ENCODE peak calls at places on chromosomes 4 and X, in four cellular contexts. A is PC-3, X is A549, C is mammary epithelial cell. V is an unnamed sample.

GRCh38 chr4:176077561-176077960 is 11.9 kb downstream of the WDR17 start:
- DNase-seq in X (no peak), C (no peak), A (peak), V (no peak)

GRCh38 chr4:138140879-138141278 is 101.3 kb downstream of the SLC7A11 start:
- DNase-seq in A (no peak), C (no peak), X (no peak), V (no peak)

GRCh38 chr4:8729408-8730149 is 137.0 kb downstream of the CPZ start:
- DNase-seq in A (no peak), C (no peak), X (no peak), V (no peak)

GRCh38 chrX:133527825-133528224 is 112.5 kb upstream of the GPC4 start:
- DNase-seq in C (no peak), X (no peak), A (no peak), V (no peak)

GRCh38 chr4:170138580-170139194 is 48.9 kb upstream of the AADAT start:
- DNase-seq in X (peak), A (peak), C (peak), V (peak)

GRCh38 chrX:153667931-153668396 is 5.6 kb downstream of the PNCK start:
- DNase-seq in C (peak), X (peak), A (peak), V (peak)

GRCh38 chr4:150268444-150268843 is 190.2 kb downstream of the DCLK2 start:
- DNase-seq in C (peak), X (no peak), A (peak), V (no peak)

GRCh38 chr4:21879187-21879586 is 69.4 kb downstream of the KCNIP4 start:
- DNase-seq in A (peak), X (no peak), C (no peak), V (peak)

GRCh38 chrX:69066966-69067525 is 98.2 kb downstream of the PJA1 start:
- DNase-seq in X (no peak), A (no peak), C (no peak), V (no peak)

GRCh38 chr4:169815606-169816005 is 57.9 kb upstream of the HPF1 start:
- DNase-seq in A (peak), C (peak), X (peak), V (no peak)

GRCh38 chrX:638482-639131 is 8.0 kb downstream of the SHOX start:
- DNase-seq in C (no peak), X (no peak), A (no peak), V (no peak)

GRCh38 chr4:25865586-25865985 is 2.8 kb upstream of the SEL1L3 start:
- DNase-seq in X (peak), C (peak), A (peak), V (no peak)

GRCh38 chrX:13376857-13377441 is 57.1 kb upstream of the ATXN3L start:
- DNase-seq in C (peak), A (peak), X (no peak), V (peak)

GRCh38 chrX:34350552-34350951 is 218.4 kb upstream of the FAM47A start:
- DNase-seq in C (no peak), X (no peak), A (peak), V (no peak)

GRCh38 chrX:138349351-138349750 is 362.2 kb downstream of the FGF13 start:
- DNase-seq in C (no peak), A (no peak), X (no peak), V (no peak)

GRCh38 chrX:40821780-40822179 is 86.4 kb upstream of the MED14 start:
- DNase-seq in X (no peak), A (no peak), C (no peak), V (no peak)

GRCh38 chr4:73311428-73311827 is 52.8 kb upstream of the ANKRD17 start:
- DNase-seq in A (peak), X (no peak), C (peak), V (no peak)

GRCh38 chr4:152255437-152255836 is 280.5 kb downstream of the FBXW7 start:
- DNase-seq in C (no peak), X (no peak), A (peak), V (peak)

DNA sequence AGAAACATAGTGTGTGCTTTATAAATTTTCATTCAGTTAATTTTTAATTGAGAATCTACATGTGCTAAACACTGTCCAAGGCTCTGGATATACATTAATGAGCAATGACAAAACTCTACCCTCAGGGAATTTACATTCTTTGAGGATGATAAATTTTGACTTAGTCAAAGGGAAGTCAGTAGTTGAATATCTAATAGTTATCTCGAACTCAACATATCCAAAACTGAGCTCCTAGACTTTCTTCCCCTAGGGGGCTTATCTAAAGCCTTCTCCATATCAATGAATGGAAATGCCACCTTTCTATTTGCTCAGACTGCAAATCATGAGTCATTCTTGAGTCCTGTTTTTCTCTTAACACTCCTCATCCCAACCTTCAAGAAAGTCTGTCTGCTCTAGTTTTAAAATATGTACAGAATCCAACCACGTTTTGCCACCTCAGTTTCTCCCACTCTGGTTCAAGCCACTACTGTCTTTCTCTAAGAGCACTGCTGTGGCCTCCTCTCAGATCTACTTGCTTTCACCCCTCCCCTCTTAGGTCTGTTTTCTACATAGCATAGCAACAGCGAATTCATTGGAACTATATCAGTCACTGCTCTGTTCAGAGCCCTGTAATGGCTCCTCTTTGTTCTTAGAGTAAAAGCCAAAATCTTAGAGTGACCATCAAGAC is 9.5 kb downstream of the PARM1 start:
- DNase-seq in C (peak), X (no peak), A (peak), V (no peak)
- TF ChIP-seq CTCF in C (no peak), X (no peak), A (no peak), V (no peak)

GRCh38 chr4:39255916-39256315 is 73.6 kb downstream of the WDR19 start:
- DNase-seq in A (no peak), X (no peak), C (no peak), V (no peak)
- H3K27ac ChIP-seq in A (no peak), X (no peak), C (peak), V (peak)

DNA sequence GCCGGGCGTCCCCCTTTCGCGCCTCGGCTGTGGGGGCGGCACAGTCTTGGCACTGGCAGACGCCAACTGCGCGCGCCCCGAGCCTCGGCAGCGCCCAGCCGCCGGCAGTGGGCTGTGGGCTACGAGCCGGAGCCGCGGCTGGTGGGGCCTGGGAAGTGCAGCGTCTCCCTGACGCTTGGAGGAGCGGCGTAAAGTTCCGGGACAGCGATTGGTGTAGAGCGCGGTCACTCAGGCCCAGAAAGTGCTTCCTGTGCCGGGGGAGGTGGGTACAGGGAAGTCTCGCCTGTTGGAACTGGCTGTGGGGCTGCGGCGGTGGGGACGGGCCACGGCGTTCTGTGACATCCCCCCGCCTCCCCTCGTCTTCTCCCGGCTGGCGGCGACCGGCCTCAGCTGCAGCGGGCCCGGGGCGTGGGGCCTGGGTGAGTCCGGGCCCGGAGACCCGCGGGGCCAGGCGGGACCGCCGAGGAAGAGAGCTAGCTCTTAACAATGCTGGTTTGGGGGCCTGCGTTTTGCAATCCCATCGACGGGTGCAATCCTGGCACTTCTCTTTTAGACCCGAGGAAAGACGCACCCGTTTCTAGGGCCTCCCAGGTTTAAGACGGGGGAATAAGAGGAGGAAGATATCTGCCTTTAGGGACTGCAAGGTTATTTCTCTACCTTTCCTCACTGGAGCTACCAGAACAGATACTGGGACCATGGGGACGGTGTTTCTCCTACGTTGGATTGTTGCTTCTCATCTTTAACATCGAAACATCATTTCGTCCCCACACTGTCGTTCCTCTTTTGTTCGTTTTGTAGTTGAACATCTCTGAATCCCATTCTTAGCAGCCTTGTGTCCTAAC is at the start of the genes RWDD4 and TRAPPC11:
- DNase-seq in A (peak), C (peak), X (peak), V (peak)
- TF ChIP-seq CTCF in A (no peak), C (peak), X (no peak), V (peak)

GRCh38 chr4:108204518-108204917 is 35.8 kb upstream of the LEF1 start:
- DNase-seq in X (no peak), C (no peak), A (peak), V (no peak)
- H3K27ac ChIP-seq in X (no peak), C (no peak), A (no peak), V (no peak)

DNA sequence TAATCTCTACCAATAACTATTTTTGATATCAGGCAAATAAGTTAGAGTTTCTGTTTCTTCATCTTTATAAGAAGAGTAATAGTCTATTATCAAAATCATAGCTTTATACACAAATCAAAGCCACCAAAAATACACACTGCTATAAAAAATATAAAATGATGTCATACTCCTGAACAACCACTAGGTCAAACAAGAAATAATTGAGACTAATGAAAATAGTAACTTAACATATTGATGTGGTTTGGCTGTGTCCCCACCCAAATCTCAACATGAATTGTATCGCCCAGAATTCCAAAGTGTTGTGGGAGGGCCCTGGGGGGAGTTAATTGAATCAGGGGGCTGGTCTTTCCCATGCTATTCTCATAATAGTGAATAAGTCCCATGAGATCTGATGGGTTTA is 2277.5 kb downstream of the ARAP2 start:
- DNase-seq in C (no peak), A (no peak), X (no peak), V (no peak)
- TF ChIP-seq CTCF in C (no peak), A (no peak), X (no peak), V (no peak)

DNA sequence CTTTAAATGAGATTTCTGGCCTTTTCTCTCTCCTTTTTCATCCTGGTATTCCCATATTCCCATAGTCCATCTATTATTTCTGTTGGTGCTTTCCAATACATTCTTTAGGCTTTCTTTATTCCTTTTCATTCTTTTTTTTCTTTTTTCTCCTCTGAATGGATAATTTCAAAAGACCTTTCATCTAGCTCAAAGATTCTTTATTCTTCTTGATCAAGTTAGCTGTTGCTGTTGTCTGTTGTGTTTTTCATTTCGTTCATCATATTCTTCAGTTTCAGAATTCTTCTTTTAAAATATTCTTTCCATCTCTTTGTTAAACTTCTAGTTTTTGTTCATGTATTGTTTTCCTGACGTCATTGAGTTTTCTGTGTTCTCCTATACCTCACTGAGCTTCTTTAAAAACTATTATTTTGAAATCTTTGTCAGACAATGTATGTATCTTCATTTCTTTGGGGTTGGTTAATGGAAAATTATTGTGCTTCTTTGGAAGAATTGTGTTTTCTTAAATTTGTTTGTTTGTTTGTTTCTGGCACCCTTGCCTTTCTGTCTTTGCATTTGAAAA is 30.2 kb downstream of the STK32B start:
- DNase-seq in C (no peak), A (no peak), X (no peak), V (no peak)
- H3K27ac ChIP-seq in C (no peak), A (no peak), X (no peak), V (no peak)

GRCh38 chr4:16767251-16767650 is 131.2 kb downstream of the LDB2 start:
- DNase-seq in C (no peak), X (no peak), A (no peak), V (no peak)

GRCh38 chr4:16761031-16761430 is 137.4 kb downstream of the LDB2 start:
- DNase-seq in X (no peak), A (no peak), C (no peak), V (no peak)

GRCh38 chr4:16767861-16768260 is 130.6 kb downstream of the LDB2 start:
- DNase-seq in A (no peak), X (no peak), C (no peak), V (no peak)

GRCh38 chr4:16765549-16765948 is 132.9 kb downstream of the LDB2 start:
- DNase-seq in X (no peak), C (no peak), A (no peak), V (no peak)

GRCh38 chr4:16764622-16765021 is 133.8 kb downstream of the LDB2 start:
- DNase-seq in A (peak), X (no peak), C (no peak), V (no peak)
- TF ChIP-seq CTCF in A (peak), X (no peak), C (no peak), V (peak)

DNA sequence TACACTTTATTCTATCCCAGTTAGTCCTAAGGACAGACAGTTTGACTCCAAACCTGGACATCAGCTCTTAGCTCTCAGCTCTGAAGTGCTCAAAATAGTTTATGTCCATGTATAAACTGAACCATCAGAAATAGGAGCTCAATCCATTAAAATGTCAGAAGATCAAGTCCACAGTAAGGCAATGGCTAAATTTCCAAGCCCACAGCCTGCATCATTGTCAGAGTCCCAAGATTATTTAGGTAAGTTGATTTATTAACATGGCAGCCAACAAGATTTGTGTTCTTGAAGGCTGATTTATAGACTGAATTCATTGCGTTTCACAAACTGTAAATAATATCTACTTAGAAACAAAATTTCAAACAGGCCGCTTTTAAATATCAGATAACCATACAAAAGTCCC is 286.5 kb upstream of the ADGRL3 start:
- DNase-seq in A (no peak), C (no peak), X (no peak), V (no peak)
- H3K27ac ChIP-seq in A (no peak), C (no peak), X (no peak), V (no peak)

GRCh38 chr4:74619931-74620702 is 174.2 kb downstream of the BTC start:
- DNase-seq in C (no peak), X (no peak), A (peak), V (peak)

GRCh38 chr4:74624351-74625151 is 169.8 kb downstream of the BTC start:
- DNase-seq in X (peak), A (peak), C (peak), V (peak)

GRCh38 chr4:74625981-74626380 is 168.3 kb downstream of the BTC start:
- DNase-seq in X (no peak), C (no peak), A (no peak), V (no peak)

GRCh38 chr4:74621616-74622015 is 172.7 kb downstream of the BTC start:
- DNase-seq in X (no peak), C (no peak), A (peak), V (no peak)

GRCh38 chr4:74623041-74623440 is 171.3 kb downstream of the BTC start:
- DNase-seq in X (peak), C (peak), A (peak), V (peak)
- TF ChIP-seq CTCF in X (peak), C (peak), A (peak), V (peak)

V was measured in brain microvascular endothelial cell.